ENCODE peak calls at places on chromosomes 5 and 9, in eight cellular contexts. A, I, V, C, U, H, L and F are unnamed samples.
A peak's percentile ranks its signal among the peaks of the same experiment; 100 is the strongest.

GRCh38 chr5:32017638-32018429 is 156.3 kb downstream of the GOLPH3 start:
- DNase-seq in A (no peak), H (no peak), U (peak; percentile 45), L (no peak), C (no peak), I (no peak), V (peak; percentile 29), F (no peak)

GRCh38 chr9:32552172-32552872 is at the start of the genes SMIM27 and TOPORS:
- DNase-seq in A (peak; percentile 95), I (peak; percentile 92), C (peak; percentile 84), V (peak; percentile 92), H (peak; percentile 69), L (no peak), U (peak; percentile 94), F (peak; percentile 73)

GRCh38 chr9:71223953-71224538 is 102.6 kb upstream of the TRPM3 start:
- DNase-seq in I (no peak), H (no peak), L (no peak), V (no peak), A (peak; percentile 16), U (no peak), C (no peak), F (no peak)

GRCh38 chr9:8764041-8764440 is 964.5 kb upstream of the DMAC1 start:
- DNase-seq in H (no peak), V (no peak), C (no peak), A (no peak), L (no peak), U (no peak), I (no peak), F (no peak)

GRCh38 chr9:123371805-123372590 is 16.0 kb downstream of the CRB2 start:
- DNase-seq in I (no peak), C (no peak), H (no peak), A (no peak), V (no peak), L (no peak), U (no peak), F (no peak)

GRCh38 chr5:112275671-112276070 is 143.4 kb downstream of the EPB41L4A start:
- DNase-seq in C (no peak), U (peak; percentile 26), L (no peak), A (no peak), H (no peak), I (no peak), V (no peak), F (no peak)

GRCh38 chr5:119743927-119744326 is 114.6 kb downstream of the FAM170A start:
- DNase-seq in L (peak; percentile 10), V (peak; percentile 89), A (peak; percentile 79), H (no peak), U (peak; percentile 50), C (no peak), I (no peak), F (peak; percentile 4)

GRCh38 chr5:120430572-120430971 is 33.5 kb upstream of the PRR16 start:
- DNase-seq in L (no peak), H (no peak), C (no peak), A (no peak), I (no peak), V (no peak), U (no peak), F (no peak)

GRCh38 chr9:128127568-128127989 is at the start of gene PTGES2:
- DNase-seq in H (peak; percentile 63), L (no peak), A (peak; percentile 89), U (peak; percentile 89), V (peak; percentile 86), I (peak; percentile 83), C (peak; percentile 64), F (peak; percentile 69)

GRCh38 chr5:123344819-123345426 is 78.3 kb downstream of the CEP120 start:
- DNase-seq in V (peak; percentile 56), A (peak; percentile 59), U (peak; percentile 34), I (no peak), C (no peak), H (no peak), L (no peak), F (peak; percentile 7)

GRCh38 chr5:69001605-69002004 is 92.2 kb upstream of the SLC30A5 start:
- DNase-seq in A (no peak), V (no peak), I (no peak), L (no peak), H (no peak), C (no peak), U (no peak), F (no peak)

GRCh38 chr9:92242115-92242778 is 51.2 kb downstream of the IARS1 start:
- DNase-seq in L (peak; percentile 99), A (peak; percentile 43), H (no peak), V (no peak), U (no peak), I (no peak), C (no peak), F (peak; percentile 10)

GRCh38 chr5:36073595-36074216 is 7.0 kb upstream of the UGT3A2 start:
- DNase-seq in C (no peak), V (no peak), L (no peak), H (no peak), I (no peak), A (peak; percentile 50), U (peak; percentile 73), F (no peak)

GRCh38 chr5:167245871-167246270 is 1045.6 kb upstream of the WWC1 start:
- DNase-seq in I (no peak), L (no peak), V (peak; percentile 27), A (peak; percentile 17), U (no peak), C (no peak), H (no peak), F (no peak)

GRCh38 chr9:77440057-77440456 is 208.1 kb downstream of the GNA14 start:
- DNase-seq in C (no peak), A (peak; percentile 51), H (no peak), V (no peak), I (no peak), L (no peak), U (no peak), F (no peak)

GRCh38 chr9:98572796-98573195 is 135.9 kb downstream of the GABBR2 start:
- DNase-seq in I (no peak), U (no peak), L (no peak), H (no peak), A (no peak), C (no peak), V (no peak), F (no peak)

GRCh38 chr5:148970876-148971275 is 92.0 kb downstream of the SH3TC2 start:
- DNase-seq in H (no peak), C (no peak), I (no peak), U (no peak), L (no peak), V (no peak), A (no peak), F (no peak)

GRCh38 chr5:93294184-93294583 is 286.8 kb downstream of the NR2F1-AS1 start:
- DNase-seq in C (no peak), U (no peak), V (peak; percentile 82), H (no peak), I (no peak), A (no peak), L (no peak), F (no peak)

GRCh38 chr9:129195606-129196005 is 17.5 kb upstream of the IER5L start:
- DNase-seq in I (no peak), V (no peak), L (no peak), H (no peak), C (no peak), U (no peak), A (no peak), F (no peak)

GRCh38 chr9:31839273-31839672 is 545.2 kb upstream of the ACO1 start:
- DNase-seq in U (no peak), I (no peak), C (no peak), L (no peak), V (peak; percentile 47), H (no peak), A (peak; percentile 21), F (no peak)

GRCh38 chr5:14032944-14033343 is 88.5 kb upstream of the DNAH5 start:
- DNase-seq in I (no peak), C (no peak), L (no peak), A (no peak), H (no peak), V (peak; percentile 57), U (no peak), F (no peak)

GRCh38 chr5:172943283-172943841 is 15.9 kb upstream of the RPL26L1 start:
- DNase-seq in I (no peak), A (peak; percentile 12), L (no peak), V (no peak), H (no peak), C (no peak), U (no peak), F (no peak)

GRCh38 chr5:133225671-133226152 is 173.9 kb downstream of the HSPA4 start:
- DNase-seq in A (no peak), C (no peak), V (peak; percentile 56), U (no peak), L (peak; percentile 30), H (no peak), I (no peak), F (no peak)

GRCh38 chr5:75053286-75054109 is 1.1 kb upstream of the GCNT4 start:
- DNase-seq in A (peak; percentile 80), C (peak; percentile 43), I (peak; percentile 76), U (no peak), L (peak; percentile 44), H (peak; percentile 54), V (peak; percentile 67), F (peak; percentile 48)
- TF ChIP-seq CTCF in A (peak; percentile 15), C (no peak), I (no peak), U (no peak), L (peak; percentile 9), H (no peak), V (peak; percentile 19), F (peak; percentile 36)

GRCh38 chr5:43400082-43400481 is 12.1 kb downstream of the CCL28 start:
- DNase-seq in A (no peak), U (no peak), I (no peak), H (no peak), V (peak; percentile 37), L (no peak), C (no peak), F (no peak)

GRCh38 chr5:43396762-43397304 is 15.4 kb downstream of the CCL28 start:
- DNase-seq in U (no peak), C (peak; percentile 52), L (no peak), A (peak; percentile 3), H (no peak), I (peak; percentile 66), V (peak; percentile 49), F (no peak)

DNA sequence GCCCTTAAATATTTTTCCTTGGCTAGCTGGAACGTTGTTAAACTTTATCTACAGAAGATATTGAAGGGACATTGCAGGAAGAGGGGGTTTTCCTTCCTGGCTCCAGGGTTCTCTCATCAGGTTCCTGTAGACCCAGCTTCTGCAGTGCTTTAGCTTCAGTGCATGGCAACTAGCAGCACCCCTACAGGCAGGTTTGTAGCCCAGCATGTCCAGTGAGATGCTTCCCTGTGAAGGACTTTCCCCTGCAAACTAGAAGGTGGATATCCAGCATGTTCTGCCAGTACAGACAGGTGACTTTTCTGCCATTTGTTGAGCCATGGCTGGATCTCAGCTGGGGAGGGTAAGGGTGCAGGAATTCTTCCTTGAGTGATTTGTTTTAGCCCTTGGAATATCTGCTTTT is 10.4 kb downstream of the CCL28 start:
- DNase-seq in L (no peak), I (no peak), A (peak; percentile 4), C (no peak), H (no peak), U (peak; percentile 4), V (peak; percentile 36), F (no peak)
- TF ChIP-seq CTCF in L (peak; percentile 55), I (no peak), A (peak; percentile 25), C (no peak), H (peak; percentile 32), U (peak; percentile 28), V (no peak), F (peak; percentile 31)

GRCh38 chr5:83595217-83595616 is 123.7 kb downstream of the VCAN start:
- DNase-seq in U (no peak), V (peak; percentile 14), H (no peak), I (no peak), A (no peak), L (no peak), C (no peak), F (no peak)
- TF ChIP-seq CTCF in U (no peak), V (no peak), H (peak; percentile 22), I (no peak), A (peak; percentile 22), L (peak; percentile 46), C (no peak), F (peak; percentile 23)

GRCh38 chr5:95892784-95893354 is 68.8 kb downstream of the ELL2 start:
- DNase-seq in C (no peak), L (no peak), V (peak; percentile 60), U (peak; percentile 14), I (peak; percentile 48), A (peak; percentile 42), H (no peak), F (no peak)
- TF ChIP-seq CTCF in C (no peak), L (peak; percentile 71), V (peak; percentile 36), U (peak; percentile 69), I (no peak), A (peak; percentile 56), H (peak; percentile 55), F (peak; percentile 58)